ENCODE peak calls at places on chromosomes 12 and 14, in six cellular contexts. One of them, this sample, is unnamed.

GRCh38 chr12:28057856-28058615 is 85.5 kb upstream of the PTHLH start:
- DNase-seq in mesendoderm: no peak
- DNase-seq in fibroblast of lung: peak
- DNase-seq in neural progenitor cell: no peak
- DNase-seq in neuronal stem cell: no peak
- DNase-seq in HCT116: no peak
- DNase-seq in this sample: no peak

GRCh38 chr12:131118366-131118765 is 164.7 kb downstream of the ADGRD1 start:
- DNase-seq in mesendoderm: no peak
- DNase-seq in fibroblast of lung: no peak
- DNase-seq in neural progenitor cell: no peak
- DNase-seq in neuronal stem cell: no peak
- DNase-seq in HCT116: no peak
- DNase-seq in this sample: no peak

GRCh38 chr12:120247621-120248030 is 17.9 kb downstream of the PXN start:
- DNase-seq in mesendoderm: no peak
- DNase-seq in fibroblast of lung: peak
- DNase-seq in neural progenitor cell: no peak
- DNase-seq in neuronal stem cell: no peak
- DNase-seq in HCT116: no peak
- DNase-seq in this sample: no peak

GRCh38 chr12:6852651-6853354 is 853 bp downstream of the USP5 start:
- DNase-seq in mesendoderm: peak
- DNase-seq in fibroblast of lung: peak
- DNase-seq in neural progenitor cell: peak
- DNase-seq in neuronal stem cell: no peak
- DNase-seq in HCT116: no peak
- DNase-seq in this sample: peak

GRCh38 chr14:99535448-99535847 is 54.2 kb downstream of the CCNK start:
- DNase-seq in mesendoderm: no peak
- DNase-seq in fibroblast of lung: peak
- DNase-seq in neural progenitor cell: no peak
- DNase-seq in neuronal stem cell: no peak
- DNase-seq in HCT116: no peak
- DNase-seq in this sample: no peak

GRCh38 chr12:111270773-111271172 is 98.1 kb downstream of the PHETA1 start:
- DNase-seq in mesendoderm: peak
- DNase-seq in fibroblast of lung: no peak
- DNase-seq in neural progenitor cell: no peak
- DNase-seq in neuronal stem cell: no peak
- DNase-seq in HCT116: peak
- DNase-seq in this sample: no peak

GRCh38 chr14:90625445-90625844 is 190.8 kb downstream of the TTC7B start:
- DNase-seq in mesendoderm: no peak
- DNase-seq in fibroblast of lung: no peak
- DNase-seq in neural progenitor cell: no peak
- DNase-seq in neuronal stem cell: no peak
- DNase-seq in HCT116: no peak
- DNase-seq in this sample: no peak

GRCh38 chr14:22657861-22658260 is 13.7 kb upstream of the OR6J1 start:
- DNase-seq in mesendoderm: peak
- DNase-seq in fibroblast of lung: peak
- DNase-seq in neural progenitor cell: peak
- DNase-seq in neuronal stem cell: no peak
- DNase-seq in HCT116: no peak
- DNase-seq in this sample: no peak

GRCh38 chr14:60163741-60164140 is 1.5 kb downstream of the DHRS7 start:
- DNase-seq in mesendoderm: no peak
- DNase-seq in fibroblast of lung: no peak
- DNase-seq in neural progenitor cell: peak
- DNase-seq in neuronal stem cell: no peak
- DNase-seq in HCT116: no peak
- DNase-seq in this sample: no peak

GRCh38 chr12:114873656-114874055 is 189.7 kb upstream of the TBX3 start:
- DNase-seq in mesendoderm: no peak
- DNase-seq in fibroblast of lung: no peak
- DNase-seq in neural progenitor cell: no peak
- DNase-seq in neuronal stem cell: no peak
- DNase-seq in HCT116: no peak
- DNase-seq in this sample: no peak

GRCh38 chr12:30823140-30823669 is 68.5 kb upstream of the CAPRIN2 start:
- DNase-seq in mesendoderm: peak
- DNase-seq in fibroblast of lung: peak
- DNase-seq in neural progenitor cell: peak
- DNase-seq in neuronal stem cell: peak
- DNase-seq in HCT116: no peak
- DNase-seq in this sample: no peak

GRCh38 chr12:26347300-26347699 is 151.9 kb downstream of the SSPN start:
- DNase-seq in mesendoderm: no peak
- DNase-seq in fibroblast of lung: no peak
- DNase-seq in neural progenitor cell: no peak
- DNase-seq in neuronal stem cell: no peak
- DNase-seq in HCT116: no peak
- DNase-seq in this sample: no peak

GRCh38 chr14:72576258-72576657 is 317.6 kb downstream of the DPF3 start:
- DNase-seq in mesendoderm: no peak
- DNase-seq in fibroblast of lung: no peak
- DNase-seq in neural progenitor cell: no peak
- DNase-seq in neuronal stem cell: no peak
- DNase-seq in HCT116: no peak
- DNase-seq in this sample: no peak

GRCh38 chr14:76228138-76228537 is 76.4 kb downstream of the GPATCH2L start:
- DNase-seq in mesendoderm: no peak
- DNase-seq in fibroblast of lung: no peak
- DNase-seq in neural progenitor cell: no peak
- DNase-seq in neuronal stem cell: no peak
- DNase-seq in HCT116: no peak
- DNase-seq in this sample: no peak

GRCh38 chr12:53725824-53726223 is 1.4 kb downstream of the CALCOCO1 start:
- DNase-seq in mesendoderm: no peak
- DNase-seq in fibroblast of lung: peak
- DNase-seq in neural progenitor cell: no peak
- DNase-seq in neuronal stem cell: no peak
- DNase-seq in HCT116: no peak
- DNase-seq in this sample: no peak

GRCh38 chr12:108282160-108282559 is 57.0 kb downstream of the CMKLR1 start:
- DNase-seq in mesendoderm: no peak
- DNase-seq in fibroblast of lung: no peak
- DNase-seq in neural progenitor cell: no peak
- DNase-seq in neuronal stem cell: no peak
- DNase-seq in HCT116: no peak
- DNase-seq in this sample: no peak

GRCh38 chr12:46558696-46559095 is 186.1 kb upstream of the SLC38A2 start:
- DNase-seq in mesendoderm: no peak
- DNase-seq in fibroblast of lung: peak
- DNase-seq in neural progenitor cell: no peak
- DNase-seq in neuronal stem cell: no peak
- DNase-seq in HCT116: no peak
- DNase-seq in this sample: no peak

GRCh38 chr14:56592746-56593544 is 13.3 kb downstream of the TMEM260 start:
- DNase-seq in mesendoderm: no peak
- DNase-seq in fibroblast of lung: no peak
- DNase-seq in neural progenitor cell: no peak
- DNase-seq in neuronal stem cell: no peak
- DNase-seq in HCT116: no peak
- DNase-seq in this sample: no peak

GRCh38 chr12:59113831-59114273 is 193.5 kb upstream of the LRIG3 start:
- DNase-seq in mesendoderm: peak
- DNase-seq in fibroblast of lung: peak
- DNase-seq in neural progenitor cell: peak
- DNase-seq in neuronal stem cell: peak
- DNase-seq in HCT116: peak
- DNase-seq in this sample: peak

GRCh38 chr14:99708449-99708848 is 24.4 kb downstream of the CYP46A1 start:
- DNase-seq in mesendoderm: no peak
- DNase-seq in fibroblast of lung: no peak
- DNase-seq in neural progenitor cell: no peak
- DNase-seq in neuronal stem cell: no peak
- DNase-seq in HCT116: no peak
- DNase-seq in this sample: no peak

GRCh38 chr12:51788876-51789275 is 59.6 kb downstream of the FIGNL2 start:
- DNase-seq in mesendoderm: peak
- DNase-seq in fibroblast of lung: peak
- DNase-seq in neural progenitor cell: no peak
- DNase-seq in neuronal stem cell: no peak
- DNase-seq in HCT116: no peak
- DNase-seq in this sample: no peak

GRCh38 chr12:109449845-109450532 is 27.1 kb downstream of the KCTD10 start:
- DNase-seq in mesendoderm: peak
- DNase-seq in fibroblast of lung: no peak
- DNase-seq in neural progenitor cell: no peak
- DNase-seq in neuronal stem cell: no peak
- DNase-seq in HCT116: no peak
- DNase-seq in this sample: no peak

GRCh38 chr14:45284802-45285201 is 31.8 kb upstream of the MIS18BP1 start:
- DNase-seq in mesendoderm: no peak
- DNase-seq in fibroblast of lung: no peak
- DNase-seq in neural progenitor cell: no peak
- DNase-seq in neuronal stem cell: no peak
- DNase-seq in HCT116: peak
- DNase-seq in this sample: no peak

GRCh38 chr12:46457958-46458357 is 85.4 kb upstream of the SLC38A2 start:
- DNase-seq in mesendoderm: no peak
- DNase-seq in fibroblast of lung: no peak
- DNase-seq in neural progenitor cell: no peak
- DNase-seq in neuronal stem cell: no peak
- DNase-seq in HCT116: no peak
- DNase-seq in this sample: no peak

GRCh38 chr12:2319747-2320146 is 267.0 kb downstream of the CACNA1C start:
- DNase-seq in mesendoderm: peak
- DNase-seq in fibroblast of lung: peak
- DNase-seq in neural progenitor cell: no peak
- DNase-seq in neuronal stem cell: no peak
- DNase-seq in HCT116: no peak
- DNase-seq in this sample: no peak
- H3K27ac ChIP-seq in mesendoderm: no peak
- H3K27ac ChIP-seq in fibroblast of lung: peak
- H3K27ac ChIP-seq in neural progenitor cell: no peak
- H3K27ac ChIP-seq in neuronal stem cell: no peak
- H3K27ac ChIP-seq in HCT116: no peak
- H3K27ac ChIP-seq in this sample: no peak

GRCh38 chr14:101191882-101192660 is 288.5 kb upstream of the RTL1 start:
- DNase-seq in mesendoderm: no peak
- DNase-seq in fibroblast of lung: no peak
- DNase-seq in neural progenitor cell: no peak
- DNase-seq in neuronal stem cell: no peak
- DNase-seq in HCT116: no peak
- DNase-seq in this sample: no peak

GRCh38 chr14:101191086-101191881 is 287.8 kb upstream of the RTL1 start:
- DNase-seq in mesendoderm: no peak
- DNase-seq in fibroblast of lung: no peak
- DNase-seq in neural progenitor cell: no peak
- DNase-seq in neuronal stem cell: no peak
- DNase-seq in HCT116: no peak
- DNase-seq in this sample: no peak

GRCh38 chr14:101187816-101188570 is 284.5 kb upstream of the RTL1 start:
- DNase-seq in mesendoderm: peak
- DNase-seq in fibroblast of lung: no peak
- DNase-seq in neural progenitor cell: no peak
- DNase-seq in neuronal stem cell: no peak
- DNase-seq in HCT116: no peak
- DNase-seq in this sample: peak

GRCh38 chr14:101188571-101188915 is 285.0 kb upstream of the RTL1 start:
- DNase-seq in mesendoderm: no peak
- DNase-seq in fibroblast of lung: no peak
- DNase-seq in neural progenitor cell: no peak
- DNase-seq in neuronal stem cell: no peak
- DNase-seq in HCT116: no peak
- DNase-seq in this sample: no peak

GRCh38 chr14:101189962-101190560 is 286.5 kb upstream of the RTL1 start:
- DNase-seq in mesendoderm: no peak
- DNase-seq in fibroblast of lung: no peak
- DNase-seq in neural progenitor cell: no peak
- DNase-seq in neuronal stem cell: no peak
- DNase-seq in HCT116: no peak
- DNase-seq in this sample: no peak
- H3K4me2 ChIP-seq in mesendoderm: no peak
- H3K4me2 ChIP-seq in fibroblast of lung: no peak
- H3K4me2 ChIP-seq in neural progenitor cell: no peak
- H3K4me2 ChIP-seq in neuronal stem cell: no peak
- H3K4me2 ChIP-seq in HCT116: no peak
- H3K4me2 ChIP-seq in this sample: no peak

DNA sequence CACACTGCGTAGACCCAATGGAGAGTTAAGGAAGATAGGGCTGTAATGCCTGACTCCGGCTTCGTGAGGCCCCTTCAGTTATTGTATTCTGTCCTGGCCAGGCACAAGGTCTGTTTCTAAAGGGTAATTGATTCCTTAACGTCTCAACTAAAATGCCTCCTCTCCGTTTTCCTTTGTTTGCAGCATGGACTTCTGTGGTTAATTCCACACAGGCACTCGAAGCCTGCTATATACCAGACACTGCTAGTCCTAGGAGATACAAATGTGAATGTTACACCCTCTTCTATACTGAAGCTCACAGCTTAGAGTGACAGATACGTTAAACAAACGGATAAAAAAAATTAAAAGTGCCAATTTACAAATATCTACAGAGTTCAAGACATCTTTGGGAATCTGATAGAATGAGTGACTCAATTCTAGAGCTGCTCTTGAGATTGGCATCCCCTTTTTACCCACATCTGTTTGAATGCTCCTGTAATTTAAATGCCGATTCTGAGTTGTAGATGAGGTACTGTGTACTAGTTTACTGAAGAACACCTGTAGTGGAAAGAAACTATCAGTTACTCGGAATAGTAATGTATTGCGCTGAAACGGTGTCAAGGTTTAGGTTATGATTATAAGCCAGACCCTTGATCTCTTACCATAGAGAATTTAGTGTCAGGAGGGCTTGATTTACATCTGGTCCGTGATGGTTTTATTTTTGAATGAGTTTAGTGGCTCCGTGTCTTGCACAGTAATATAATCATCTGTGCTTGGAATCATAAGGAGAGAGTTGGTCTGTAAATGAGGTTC is 784 bp downstream of the PSMA6 start:
- DNase-seq in mesendoderm: no peak
- DNase-seq in fibroblast of lung: peak
- DNase-seq in neural progenitor cell: no peak
- DNase-seq in neuronal stem cell: no peak
- DNase-seq in HCT116: no peak
- DNase-seq in this sample: no peak
- H3K9ac ChIP-seq in mesendoderm: peak
- H3K9ac ChIP-seq in fibroblast of lung: peak
- H3K9ac ChIP-seq in neural progenitor cell: peak
- H3K9ac ChIP-seq in neuronal stem cell: peak
- H3K9ac ChIP-seq in HCT116: peak
- H3K9ac ChIP-seq in this sample: peak

DNA sequence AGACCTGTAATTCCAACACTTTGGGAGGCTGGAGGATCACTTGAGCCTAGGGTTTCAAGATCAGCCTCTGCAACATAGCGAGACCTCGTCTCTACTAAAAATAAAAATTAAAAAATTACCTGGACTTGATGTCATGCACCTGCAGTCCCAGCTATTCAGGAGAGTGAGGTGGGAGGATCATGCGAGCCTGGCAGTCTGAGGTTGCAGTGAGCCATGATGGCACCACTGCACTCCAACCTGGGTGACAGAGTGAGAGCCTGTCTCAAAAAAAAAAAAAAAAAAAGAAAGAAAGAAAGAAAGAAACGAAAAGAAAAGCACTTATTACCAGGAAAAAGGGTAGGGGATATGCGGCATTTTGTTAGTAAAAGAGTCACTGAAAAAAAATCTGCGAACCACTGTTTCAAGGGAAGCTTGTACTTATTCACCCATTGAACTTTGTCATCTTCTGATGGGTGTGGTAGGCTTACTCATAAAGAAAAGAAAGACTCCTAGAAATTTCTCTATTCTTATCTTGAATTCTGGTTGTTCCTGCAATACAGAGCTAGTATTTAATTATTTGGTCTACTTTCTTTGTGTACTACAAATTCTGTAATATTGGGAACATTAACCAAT is 33.6 kb upstream of the PLEKHA5 start:
- DNase-seq in mesendoderm: no peak
- DNase-seq in fibroblast of lung: peak
- DNase-seq in neural progenitor cell: no peak
- DNase-seq in neuronal stem cell: no peak
- DNase-seq in HCT116: no peak
- DNase-seq in this sample: no peak
- H3K27ac ChIP-seq in mesendoderm: no peak
- H3K27ac ChIP-seq in fibroblast of lung: no peak
- H3K27ac ChIP-seq in neural progenitor cell: no peak
- H3K27ac ChIP-seq in neuronal stem cell: no peak
- H3K27ac ChIP-seq in HCT116: no peak
- H3K27ac ChIP-seq in this sample: no peak

This sample was measured in DND-41.